ENCODE peak calls at places on chromosome 1, in nine cellular contexts. One of them, this sample, is unnamed.

GRCh38 chr1:178645826-178646200 is 79.2 kb upstream of the RALGPS2 start:
- DNase-seq in gastrocnemius medialis: no peak
- DNase-seq in HFFc6: peak; percentile 90
- DNase-seq in fibroblast of pulmonary artery: no peak
- DNase-seq in MM.1S: no peak
- DNase-seq in heart left ventricle: no peak
- DNase-seq in AG09309: peak; percentile 66
- DNase-seq in GM13977: no peak
- DNase-seq in dorsolateral prefrontal cortex: no peak
- DNase-seq in this sample: no peak

GRCh38 chr1:30882678-30883388 is 25.7 kb downstream of the SDC3 start:
- DNase-seq in gastrocnemius medialis: no peak
- DNase-seq in HFFc6: no peak
- DNase-seq in fibroblast of pulmonary artery: no peak
- DNase-seq in MM.1S: no peak
- DNase-seq in heart left ventricle: peak; percentile 11
- DNase-seq in AG09309: no peak
- DNase-seq in GM13977: no peak
- DNase-seq in dorsolateral prefrontal cortex: no peak
- DNase-seq in this sample: no peak

GRCh38 chr1:30129421-30130055 is 593.8 kb downstream of the MATN1 start:
- DNase-seq in gastrocnemius medialis: no peak
- DNase-seq in HFFc6: no peak
- DNase-seq in fibroblast of pulmonary artery: no peak
- DNase-seq in MM.1S: no peak
- DNase-seq in heart left ventricle: no peak
- DNase-seq in AG09309: no peak
- DNase-seq in GM13977: no peak
- DNase-seq in dorsolateral prefrontal cortex: no peak
- DNase-seq in this sample: no peak

GRCh38 chr1:241129207-241129960 is 227.6 kb downstream of the RGS7 start:
- DNase-seq in gastrocnemius medialis: no peak
- DNase-seq in HFFc6: no peak
- DNase-seq in fibroblast of pulmonary artery: no peak
- DNase-seq in MM.1S: no peak
- DNase-seq in heart left ventricle: no peak
- DNase-seq in AG09309: no peak
- DNase-seq in GM13977: no peak
- DNase-seq in dorsolateral prefrontal cortex: no peak
- DNase-seq in this sample: no peak

GRCh38 chr1:162094271-162094670 is 24.8 kb downstream of the NOS1AP start:
- DNase-seq in gastrocnemius medialis: no peak
- DNase-seq in HFFc6: no peak
- DNase-seq in fibroblast of pulmonary artery: no peak
- DNase-seq in MM.1S: no peak
- DNase-seq in heart left ventricle: no peak
- DNase-seq in AG09309: no peak
- DNase-seq in GM13977: no peak
- DNase-seq in dorsolateral prefrontal cortex: no peak
- DNase-seq in this sample: no peak

GRCh38 chr1:6996371-6996770 is 211.1 kb downstream of the CAMTA1 start:
- DNase-seq in gastrocnemius medialis: no peak
- DNase-seq in HFFc6: no peak
- DNase-seq in fibroblast of pulmonary artery: no peak
- DNase-seq in MM.1S: peak; percentile 67
- DNase-seq in heart left ventricle: no peak
- DNase-seq in AG09309: no peak
- DNase-seq in GM13977: peak; percentile 76
- DNase-seq in dorsolateral prefrontal cortex: no peak
- DNase-seq in this sample: no peak

GRCh38 chr1:76921590-76921989 is 54.3 kb downstream of the ST6GALNAC5 start:
- DNase-seq in gastrocnemius medialis: no peak
- DNase-seq in HFFc6: no peak
- DNase-seq in fibroblast of pulmonary artery: no peak
- DNase-seq in MM.1S: no peak
- DNase-seq in heart left ventricle: no peak
- DNase-seq in AG09309: no peak
- DNase-seq in GM13977: no peak
- DNase-seq in dorsolateral prefrontal cortex: no peak
- DNase-seq in this sample: no peak

GRCh38 chr1:2525524-2525895 is 886 bp downstream of the PANK4 start:
- DNase-seq in gastrocnemius medialis: no peak
- DNase-seq in HFFc6: no peak
- DNase-seq in fibroblast of pulmonary artery: no peak
- DNase-seq in MM.1S: no peak
- DNase-seq in heart left ventricle: no peak
- DNase-seq in AG09309: no peak
- DNase-seq in GM13977: no peak
- DNase-seq in dorsolateral prefrontal cortex: no peak
- DNase-seq in this sample: no peak

GRCh38 chr1:161739865-161740566 is 9.6 kb upstream of the DUSP12 start:
- DNase-seq in gastrocnemius medialis: peak; percentile 16
- DNase-seq in HFFc6: no peak
- DNase-seq in fibroblast of pulmonary artery: no peak
- DNase-seq in MM.1S: no peak
- DNase-seq in heart left ventricle: no peak
- DNase-seq in AG09309: no peak
- DNase-seq in GM13977: no peak
- DNase-seq in dorsolateral prefrontal cortex: no peak
- DNase-seq in this sample: no peak

GRCh38 chr1:11521605-11522399 is 42.8 kb downstream of the DISP3 start:
- DNase-seq in gastrocnemius medialis: no peak
- DNase-seq in HFFc6: no peak
- DNase-seq in fibroblast of pulmonary artery: no peak
- DNase-seq in MM.1S: no peak
- DNase-seq in heart left ventricle: no peak
- DNase-seq in AG09309: no peak
- DNase-seq in GM13977: no peak
- DNase-seq in dorsolateral prefrontal cortex: peak; percentile 29
- DNase-seq in this sample: no peak

GRCh38 chr1:172823534-172823933 is 164.6 kb downstream of the FASLG start:
- DNase-seq in gastrocnemius medialis: peak; percentile 12
- DNase-seq in HFFc6: peak; percentile 21
- DNase-seq in fibroblast of pulmonary artery: peak; percentile 17
- DNase-seq in MM.1S: no peak
- DNase-seq in heart left ventricle: no peak
- DNase-seq in AG09309: no peak
- DNase-seq in GM13977: no peak
- DNase-seq in dorsolateral prefrontal cortex: no peak
- DNase-seq in this sample: peak; percentile 20

GRCh38 chr1:59139396-59139795 is 157.5 kb upstream of the FGGY start:
- DNase-seq in gastrocnemius medialis: peak; percentile 77
- DNase-seq in HFFc6: no peak
- DNase-seq in fibroblast of pulmonary artery: no peak
- DNase-seq in MM.1S: no peak
- DNase-seq in heart left ventricle: no peak
- DNase-seq in AG09309: no peak
- DNase-seq in GM13977: no peak
- DNase-seq in dorsolateral prefrontal cortex: no peak
- DNase-seq in this sample: no peak

GRCh38 chr1:232705815-232706575 is 76.1 kb upstream of the SIPA1L2 start:
- DNase-seq in gastrocnemius medialis: peak; percentile 33
- DNase-seq in HFFc6: no peak
- DNase-seq in fibroblast of pulmonary artery: peak; percentile 67
- DNase-seq in MM.1S: no peak
- DNase-seq in heart left ventricle: no peak
- DNase-seq in AG09309: no peak
- DNase-seq in GM13977: no peak
- DNase-seq in dorsolateral prefrontal cortex: no peak
- DNase-seq in this sample: peak; percentile 44

GRCh38 chr1:234520908-234521801 is 42.2 kb upstream of the TARBP1 start:
- DNase-seq in gastrocnemius medialis: no peak
- DNase-seq in HFFc6: no peak
- DNase-seq in fibroblast of pulmonary artery: no peak
- DNase-seq in MM.1S: no peak
- DNase-seq in heart left ventricle: no peak
- DNase-seq in AG09309: no peak
- DNase-seq in GM13977: no peak
- DNase-seq in dorsolateral prefrontal cortex: no peak
- DNase-seq in this sample: no peak

GRCh38 chr1:42240964-42241755 is 76.6 kb upstream of the GUCA2A start:
- DNase-seq in gastrocnemius medialis: no peak
- DNase-seq in HFFc6: no peak
- DNase-seq in fibroblast of pulmonary artery: peak; percentile 53
- DNase-seq in MM.1S: no peak
- DNase-seq in heart left ventricle: no peak
- DNase-seq in AG09309: no peak
- DNase-seq in GM13977: no peak
- DNase-seq in dorsolateral prefrontal cortex: no peak
- DNase-seq in this sample: peak; percentile 52

GRCh38 chr1:109667452-109668122 is at the start of gene GSTM2:
- DNase-seq in gastrocnemius medialis: peak; percentile 86
- DNase-seq in HFFc6: peak; percentile 72
- DNase-seq in fibroblast of pulmonary artery: peak; percentile 86
- DNase-seq in MM.1S: peak; percentile 69
- DNase-seq in heart left ventricle: peak; percentile 96
- DNase-seq in AG09309: no peak
- DNase-seq in GM13977: peak; percentile 85
- DNase-seq in dorsolateral prefrontal cortex: peak; percentile 85
- DNase-seq in this sample: peak; percentile 92

GRCh38 chr1:160161965-160162705 is 10.7 kb downstream of the ATP1A4 start:
- DNase-seq in gastrocnemius medialis: no peak
- DNase-seq in HFFc6: no peak
- DNase-seq in fibroblast of pulmonary artery: peak; percentile 40
- DNase-seq in MM.1S: no peak
- DNase-seq in heart left ventricle: no peak
- DNase-seq in AG09309: no peak
- DNase-seq in GM13977: peak; percentile 44
- DNase-seq in dorsolateral prefrontal cortex: no peak
- DNase-seq in this sample: peak; percentile 38

GRCh38 chr1:109923946-109924275 is 13.3 kb downstream of the CSF1 start:
- DNase-seq in gastrocnemius medialis: no peak
- DNase-seq in HFFc6: no peak
- DNase-seq in fibroblast of pulmonary artery: no peak
- DNase-seq in MM.1S: no peak
- DNase-seq in heart left ventricle: no peak
- DNase-seq in AG09309: no peak
- DNase-seq in GM13977: no peak
- DNase-seq in dorsolateral prefrontal cortex: no peak
- DNase-seq in this sample: no peak

GRCh38 chr1:209875510-209875909 is 47.7 kb downstream of the UTP25 start:
- DNase-seq in gastrocnemius medialis: no peak
- DNase-seq in HFFc6: peak; percentile 58
- DNase-seq in fibroblast of pulmonary artery: peak; percentile 77
- DNase-seq in MM.1S: no peak
- DNase-seq in heart left ventricle: no peak
- DNase-seq in AG09309: peak; percentile 42
- DNase-seq in GM13977: no peak
- DNase-seq in dorsolateral prefrontal cortex: no peak
- DNase-seq in this sample: peak; percentile 85

GRCh38 chr1:22749919-22750670 is 39.5 kb downstream of the EPHB2 start:
- DNase-seq in gastrocnemius medialis: no peak
- DNase-seq in HFFc6: peak; percentile 90
- DNase-seq in fibroblast of pulmonary artery: peak; percentile 93
- DNase-seq in MM.1S: no peak
- DNase-seq in heart left ventricle: no peak
- DNase-seq in AG09309: peak; percentile 86
- DNase-seq in GM13977: no peak
- DNase-seq in dorsolateral prefrontal cortex: no peak
- DNase-seq in this sample: peak; percentile 94

GRCh38 chr1:36176151-36176949 is 20.4 kb downstream of the MAP7D1 start:
- DNase-seq in gastrocnemius medialis: no peak
- DNase-seq in HFFc6: no peak
- DNase-seq in fibroblast of pulmonary artery: no peak
- DNase-seq in MM.1S: no peak
- DNase-seq in heart left ventricle: no peak
- DNase-seq in AG09309: no peak
- DNase-seq in GM13977: no peak
- DNase-seq in dorsolateral prefrontal cortex: no peak
- DNase-seq in this sample: no peak
- TF ChIP-seq CTCF in gastrocnemius medialis: no peak
- TF ChIP-seq CTCF in HFFc6: no peak
- TF ChIP-seq CTCF in fibroblast of pulmonary artery: no peak
- TF ChIP-seq CTCF in MM.1S: no peak
- TF ChIP-seq CTCF in heart left ventricle: peak; percentile 41
- TF ChIP-seq CTCF in AG09309: no peak
- TF ChIP-seq CTCF in GM13977: no peak
- TF ChIP-seq CTCF in dorsolateral prefrontal cortex: peak; percentile 9
- TF ChIP-seq CTCF in this sample: no peak

GRCh38 chr1:12537294-12537693 is 80.7 kb downstream of the DHRS3 start:
- DNase-seq in gastrocnemius medialis: no peak
- DNase-seq in HFFc6: no peak
- DNase-seq in fibroblast of pulmonary artery: no peak
- DNase-seq in MM.1S: no peak
- DNase-seq in heart left ventricle: no peak
- DNase-seq in AG09309: no peak
- DNase-seq in GM13977: no peak
- DNase-seq in dorsolateral prefrontal cortex: no peak
- DNase-seq in this sample: no peak
- TF ChIP-seq CTCF in gastrocnemius medialis: no peak
- TF ChIP-seq CTCF in HFFc6: no peak
- TF ChIP-seq CTCF in fibroblast of pulmonary artery: no peak
- TF ChIP-seq CTCF in MM.1S: no peak
- TF ChIP-seq CTCF in heart left ventricle: no peak
- TF ChIP-seq CTCF in AG09309: no peak
- TF ChIP-seq CTCF in GM13977: no peak
- TF ChIP-seq CTCF in dorsolateral prefrontal cortex: no peak
- TF ChIP-seq CTCF in this sample: no peak

GRCh38 chr1:66351474-66351873 is 182.5 kb upstream of the SGIP1 start:
- DNase-seq in gastrocnemius medialis: no peak
- DNase-seq in HFFc6: no peak
- DNase-seq in fibroblast of pulmonary artery: peak; percentile 66
- DNase-seq in MM.1S: no peak
- DNase-seq in heart left ventricle: no peak
- DNase-seq in AG09309: no peak
- DNase-seq in GM13977: no peak
- DNase-seq in dorsolateral prefrontal cortex: no peak
- DNase-seq in this sample: peak; percentile 64
- TF ChIP-seq CTCF in gastrocnemius medialis: no peak
- TF ChIP-seq CTCF in HFFc6: no peak
- TF ChIP-seq CTCF in fibroblast of pulmonary artery: no peak
- TF ChIP-seq CTCF in MM.1S: no peak
- TF ChIP-seq CTCF in heart left ventricle: no peak
- TF ChIP-seq CTCF in AG09309: no peak
- TF ChIP-seq CTCF in GM13977: no peak
- TF ChIP-seq CTCF in dorsolateral prefrontal cortex: no peak
- TF ChIP-seq CTCF in this sample: no peak

GRCh38 chr1:43990271-43991199 is 864 bp upstream of the CCDC24 start:
- DNase-seq in gastrocnemius medialis: no peak
- DNase-seq in HFFc6: no peak
- DNase-seq in fibroblast of pulmonary artery: no peak
- DNase-seq in MM.1S: no peak
- DNase-seq in heart left ventricle: no peak
- DNase-seq in AG09309: no peak
- DNase-seq in GM13977: no peak
- DNase-seq in dorsolateral prefrontal cortex: no peak
- DNase-seq in this sample: no peak
- TF ChIP-seq CTCF in gastrocnemius medialis: no peak
- TF ChIP-seq CTCF in HFFc6: peak; percentile 54
- TF ChIP-seq CTCF in fibroblast of pulmonary artery: peak; percentile 6
- TF ChIP-seq CTCF in MM.1S: peak; percentile 18
- TF ChIP-seq CTCF in heart left ventricle: no peak
- TF ChIP-seq CTCF in AG09309: peak; percentile 17
- TF ChIP-seq CTCF in GM13977: peak; percentile 25
- TF ChIP-seq CTCF in dorsolateral prefrontal cortex: no peak
- TF ChIP-seq CTCF in this sample: no peak

GRCh38 chr1:53450225-53450624 is 9.0 kb upstream of the DMRTB1 start:
- DNase-seq in gastrocnemius medialis: no peak
- DNase-seq in HFFc6: no peak
- DNase-seq in fibroblast of pulmonary artery: no peak
- DNase-seq in MM.1S: no peak
- DNase-seq in heart left ventricle: no peak
- DNase-seq in AG09309: no peak
- DNase-seq in GM13977: no peak
- DNase-seq in dorsolateral prefrontal cortex: no peak
- DNase-seq in this sample: peak; percentile 5
- TF ChIP-seq CTCF in gastrocnemius medialis: no peak
- TF ChIP-seq CTCF in HFFc6: peak; percentile 75
- TF ChIP-seq CTCF in fibroblast of pulmonary artery: peak; percentile 33
- TF ChIP-seq CTCF in MM.1S: peak; percentile 53
- TF ChIP-seq CTCF in heart left ventricle: no peak
- TF ChIP-seq CTCF in AG09309: peak; percentile 36
- TF ChIP-seq CTCF in GM13977: peak; percentile 41
- TF ChIP-seq CTCF in dorsolateral prefrontal cortex: peak; percentile 20
- TF ChIP-seq CTCF in this sample: peak; percentile 42